ENCODE peak calls at places on chromosomes 13 and 19, in six cellular contexts. H is breast epithelium, Y is mesenchymal stem cell, O is psoas muscle, R is esophagus squamous epithelium, I is fibroblast of lung. K is an unnamed sample. For H3K4me1, the result is how much of the 10 kb centered on the place peaks cover.

GRCh38 chr19:35295792-35296462 is 4.0 kb downstream of the MAG start:
- DNase-seq in H (no peak), Y (no peak), O (no peak), R (no peak), I (no peak), K (no peak)

GRCh38 chr13:25232937-25233515 is 54.3 kb downstream of the MTMR6 start:
- DNase-seq in H (no peak), Y (peak), O (no peak), R (no peak), I (peak), K (no peak)

GRCh38 chr19:17790059-17790780 is 4.7 kb upstream of the B3GNT3 start:
- DNase-seq in H (no peak), Y (no peak), O (no peak), R (no peak), I (no peak), K (no peak)

GRCh38 chr13:66992683-66993082 is 237.5 kb downstream of the PCDH9 start:
- DNase-seq in H (no peak), Y (no peak), O (no peak), R (no peak), I (no peak), K (no peak)

GRCh38 chr19:55103190-55103589 is 14.2 kb downstream of the PPP1R12C start:
- DNase-seq in H (no peak), Y (no peak), O (peak), R (no peak), I (no peak), K (no peak)

GRCh38 chr13:32751340-32751739 is 165.1 kb downstream of the PDS5B start:
- DNase-seq in H (no peak), Y (no peak), O (no peak), R (no peak), I (no peak), K (no peak)

GRCh38 chr19:47186337-47187022 is 44.5 kb downstream of the BBC3 start:
- DNase-seq in H (no peak), Y (no peak), O (no peak), R (no peak), I (peak), K (no peak)

GRCh38 chr13:106496072-106496997 is 39.1 kb downstream of the EFNB2 start:
- DNase-seq in H (no peak), Y (no peak), O (no peak), R (no peak), I (peak), K (no peak)

GRCh38 chr19:44571830-44572661 is 41.3 kb upstream of the IGSF23 start:
- DNase-seq in H (no peak), Y (no peak), O (no peak), R (no peak), I (no peak), K (no peak)

GRCh38 chr13:94417294-94417693 is 62.2 kb downstream of the DCT start:
- DNase-seq in H (no peak), Y (no peak), O (no peak), R (no peak), I (no peak), K (no peak)

GRCh38 chr13:97223711-97224461 is 1.8 kb downstream of the MBNL2 start:
- DNase-seq in H (peak), Y (peak), O (peak), R (no peak), I (peak), K (peak)

GRCh38 chr13:110444226-110444653 is 117.3 kb downstream of the RAB20 start:
- DNase-seq in H (no peak), Y (peak), O (no peak), R (no peak), I (peak), K (no peak)

GRCh38 chr19:5345895-5346386 is 5.3 kb upstream of the PTPRS start:
- DNase-seq in H (no peak), Y (peak), O (no peak), R (no peak), I (peak), K (no peak)

GRCh38 chr19:38389101-38389925 is 816 bp downstream of the SPRED3 start:
- DNase-seq in H (no peak), Y (peak), O (no peak), R (no peak), I (peak), K (no peak)

GRCh38 chr19:4368128-4368820 is 24.9 kb downstream of the MPND start:
- DNase-seq in H (no peak), Y (no peak), O (peak), R (no peak), I (peak), K (peak)

GRCh38 chr19:36032251-36033104 is at the start of gene CLIP3:
- DNase-seq in H (no peak), Y (peak), O (peak), R (no peak), I (peak), K (no peak)

GRCh38 chr19:10800488-10800887 is 35.5 kb downstream of the TMED1 start:
- DNase-seq in H (no peak), Y (no peak), O (no peak), R (no peak), I (no peak), K (no peak)

GRCh38 chr19:36140289-36141038 is 598 bp downstream of the CAPNS1 start:
- DNase-seq in H (peak), Y (peak), O (no peak), R (no peak), I (peak), K (peak)

GRCh38 chr19:6693056-6693471 is 23.1 kb upstream of the TNFSF14 start:
- DNase-seq in H (no peak), Y (no peak), O (no peak), R (no peak), I (no peak), K (no peak)

GRCh38 chr19:3179739-3180293 is 1.2 kb downstream of the S1PR4 start:
- DNase-seq in H (no peak), Y (no peak), O (no peak), R (no peak), I (no peak), K (no peak)

GRCh38 chr19:50286443-50286842 is 42.7 kb downstream of the KCNC3 start:
- DNase-seq in H (no peak), Y (no peak), O (no peak), R (no peak), I (no peak), K (no peak)

GRCh38 chr13:73737214-73737613 is 397.0 kb downstream of the KLF12 start:
- DNase-seq in H (no peak), Y (no peak), O (no peak), R (no peak), I (no peak), K (no peak)

GRCh38 chr19:20162821-20163220 is 4.2 kb upstream of the ZNF486 start:
- DNase-seq in H (no peak), Y (no peak), O (no peak), R (no peak), I (no peak), K (no peak)

GRCh38 chr13:85362980-85363379 is 436.2 kb downstream of the SLITRK6 start:
- DNase-seq in H (no peak), Y (no peak), O (no peak), R (no peak), I (no peak), K (no peak)

GRCh38 chr19:42271045-42271419 is 2.0 kb downstream of the CIC start:
- DNase-seq in H (no peak), Y (no peak), O (no peak), R (no peak), I (no peak), K (no peak)

GRCh38 chr13:43780666-43781065 is 6.1 kb downstream of the ENOX1 start:
- DNase-seq in H (no peak), Y (no peak), O (no peak), R (no peak), I (no peak), K (no peak)

GRCh38 chr19:3178377-3178972 is at the start of gene S1PR4:
- DNase-seq in H (no peak), Y (no peak), O (peak), R (no peak), I (no peak), K (no peak)

GRCh38 chr19:16495982-16496612 is at the start of the genes C19orf44 and CALR3:
- DNase-seq in H (peak), Y (peak), O (peak), R (peak), I (peak), K (peak)

GRCh38 chr19:16496613-16496983 is 404 bp downstream of the C19orf44 start:
- DNase-seq in H (no peak), Y (no peak), O (peak), R (no peak), I (peak), K (no peak)

GRCh38 chr19:16497837-16498236 is 1.6 kb downstream of the C19orf44 start:
- DNase-seq in H (no peak), Y (no peak), O (no peak), R (no peak), I (no peak), K (no peak)

GRCh38 chr19:16497042-16497441 is 848 bp downstream of the C19orf44 start:
- DNase-seq in H (no peak), Y (peak), O (no peak), R (no peak), I (no peak), K (no peak)
- H3K4me1 ChIP-seq in H (under half), Y (under half), O (under half), R (under half), I (under half), K (under half)

DNA sequence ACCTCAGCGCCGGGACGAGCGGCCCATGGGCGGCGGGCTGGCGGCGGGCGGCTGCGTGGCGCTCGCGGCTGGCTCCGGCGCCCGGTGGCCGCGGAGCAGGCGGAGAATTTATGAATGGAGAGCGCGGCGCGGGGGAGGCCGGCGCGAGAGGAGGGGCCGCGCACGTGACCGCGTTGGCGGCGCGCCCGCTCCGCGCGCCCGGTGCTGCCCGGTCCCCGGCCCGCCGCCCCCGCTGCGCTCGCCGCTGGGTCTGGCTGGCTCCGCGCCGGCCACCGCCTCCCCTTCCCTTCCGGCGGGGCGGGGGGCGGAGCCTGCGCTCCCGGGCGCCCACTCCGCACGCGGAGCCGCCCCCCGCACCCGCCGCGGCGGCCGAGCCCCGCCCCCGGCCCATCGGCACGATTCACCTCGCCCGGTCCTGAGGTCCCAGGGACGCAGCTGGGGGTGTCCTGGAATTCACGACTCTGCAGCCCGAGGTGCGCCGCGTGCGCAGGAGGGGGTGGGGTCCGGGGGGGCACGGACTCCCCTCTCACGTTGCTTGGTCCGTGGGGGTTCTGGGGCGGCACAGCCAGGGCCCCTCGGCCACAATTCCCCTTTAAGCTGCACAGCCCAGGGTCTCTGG is at the start of gene CBARP:
- DNase-seq in H (no peak), Y (no peak), O (no peak), R (no peak), I (no peak), K (no peak)
- H3K27ac ChIP-seq in H (peak), Y (no peak), O (peak), R (peak), I (peak), K (no peak)

GRCh38 chr19:8204961-8205360 is 4.2 kb upstream of the CERS4 start:
- DNase-seq in H (peak), Y (no peak), O (no peak), R (no peak), I (no peak), K (peak)
- H3K4me1 ChIP-seq in H (under half), Y (under half), O (under half), R (under half), I (under half), K (under half)

GRCh38 chr19:14367016-14367415 is 14.2 kb upstream of the ADGRE5 start:
- DNase-seq in H (no peak), Y (no peak), O (no peak), R (no peak), I (no peak), K (no peak)

GRCh38 chr19:14368011-14368513 is 13.2 kb upstream of the ADGRE5 start:
- DNase-seq in H (no peak), Y (no peak), O (no peak), R (no peak), I (no peak), K (no peak)

GRCh38 chr19:14369399-14370168 is 11.7 kb upstream of the ADGRE5 start:
- DNase-seq in H (peak), Y (no peak), O (no peak), R (no peak), I (peak), K (no peak)

GRCh38 chr19:14363203-14364097 is 17.8 kb upstream of the ADGRE5 start:
- DNase-seq in H (peak), Y (peak), O (peak), R (no peak), I (peak), K (no peak)

DNA sequence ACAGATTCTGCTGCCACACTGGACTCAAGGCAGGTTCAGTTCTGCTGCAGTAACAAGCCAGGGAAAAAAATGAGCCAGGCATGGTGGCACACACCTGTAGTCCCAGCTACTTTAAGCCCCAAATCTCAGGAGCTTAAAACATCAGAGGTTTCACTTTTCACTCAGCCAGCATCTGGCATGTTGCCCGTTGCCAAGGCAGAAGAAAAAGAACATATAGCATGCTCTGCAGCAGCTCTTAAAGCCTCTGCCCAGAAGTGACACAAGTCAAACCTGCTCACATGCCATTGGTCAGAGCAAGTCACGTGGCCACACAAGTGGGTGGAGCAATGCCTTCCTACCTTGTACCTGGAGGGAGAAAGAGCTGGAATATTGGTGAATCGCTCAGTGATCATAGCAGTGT is 14.7 kb upstream of the ADGRE5 start:
- DNase-seq in H (peak), Y (peak), O (peak), R (peak), I (peak), K (no peak)
- H3K27ac ChIP-seq in H (no peak), Y (no peak), O (no peak), R (no peak), I (no peak), K (no peak)

GRCh38 chr13:99295488-99296252 is 11.5 kb downstream of the GPR183 start:
- DNase-seq in H (no peak), Y (no peak), O (no peak), R (no peak), I (no peak), K (no peak)

GRCh38 chr13:99297330-99297729 is 9.9 kb downstream of the GPR183 start:
- DNase-seq in H (no peak), Y (no peak), O (no peak), R (no peak), I (peak), K (no peak)

GRCh38 chr13:99293178-99293577 is 14.0 kb downstream of the GPR183 start:
- DNase-seq in H (no peak), Y (no peak), O (no peak), R (no peak), I (no peak), K (no peak)

GRCh38 chr13:99296270-99296865 is 10.8 kb downstream of the GPR183 start:
- DNase-seq in H (no peak), Y (no peak), O (no peak), R (no peak), I (peak), K (no peak)

DNA sequence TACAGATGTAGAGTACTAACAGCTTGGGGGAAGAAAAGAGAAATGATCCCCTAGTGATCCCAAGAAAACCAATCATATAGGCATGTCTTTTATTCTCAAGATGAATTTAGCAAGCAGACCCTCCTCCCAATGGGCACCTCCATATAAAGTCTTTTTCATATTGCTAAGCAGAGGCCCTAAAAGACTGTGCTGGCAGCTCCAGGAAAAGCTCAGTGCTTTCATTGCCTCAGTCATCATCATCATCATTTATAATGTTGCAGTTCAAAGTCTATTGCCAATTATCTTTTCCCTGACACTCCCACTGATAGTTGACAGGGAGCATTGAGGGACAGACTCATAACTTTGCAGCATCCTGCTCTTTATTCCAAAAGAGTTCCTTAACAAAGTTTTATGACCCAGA is 13.0 kb downstream of the GPR183 start:
- DNase-seq in H (no peak), Y (no peak), O (no peak), R (no peak), I (no peak), K (no peak)
- H3K4me1 ChIP-seq in H (under half), Y (under half), O (under half), R (under half), I (under half), K (under half)

DNA sequence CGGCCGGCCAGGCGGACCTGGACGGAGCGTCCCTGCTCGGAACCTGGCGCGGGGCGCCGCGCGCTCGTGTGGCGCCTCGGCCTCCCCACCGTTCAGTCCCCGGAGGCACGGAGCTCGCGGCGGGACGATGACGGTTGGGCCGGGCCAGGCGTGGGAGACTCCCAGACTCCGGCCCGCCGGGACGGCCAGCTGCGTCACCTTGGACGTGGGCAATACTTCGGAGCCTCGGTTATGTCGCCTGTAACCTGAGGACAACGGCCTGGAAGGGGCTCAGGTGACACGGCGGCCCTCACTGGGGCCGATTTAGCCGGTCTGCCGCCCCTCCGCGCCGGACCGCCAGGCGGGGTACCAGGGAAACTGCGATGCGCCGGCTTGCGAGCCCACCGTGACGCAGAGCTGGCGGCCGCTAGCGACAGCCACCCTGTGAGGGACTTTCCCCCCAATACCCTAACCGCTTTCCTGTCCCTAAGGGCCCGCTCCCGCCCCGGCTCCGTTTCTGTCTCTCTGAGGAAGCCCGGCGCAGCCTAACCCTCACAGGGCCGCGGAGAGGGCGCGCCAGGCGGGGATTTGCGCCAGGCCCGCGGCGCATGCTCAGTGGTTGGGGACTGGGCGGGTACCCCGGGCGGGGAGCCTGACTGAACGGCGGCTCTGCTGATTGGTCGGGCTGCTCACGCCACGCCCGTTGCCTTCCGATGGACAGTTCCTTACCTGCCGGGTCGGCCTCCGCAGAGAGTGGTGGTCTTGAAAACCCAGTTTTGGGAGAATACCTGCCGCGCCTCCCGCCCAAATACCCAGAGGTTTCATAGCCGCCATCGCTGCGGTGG is 109.5 kb upstream of the DOCK9 start:
- DNase-seq in H (peak), Y (peak), O (peak), R (peak), I (peak), K (peak)
- H3K27ac ChIP-seq in H (peak), Y (no peak), O (peak), R (peak), I (peak), K (peak)

GRCh38 chr19:16588824-16589577 is 16.8 kb upstream of the SLC35E1 start:
- DNase-seq in H (no peak), Y (no peak), O (peak), R (no peak), I (no peak), K (no peak)

GRCh38 chr19:16586477-16586871 is 14.3 kb upstream of the SLC35E1 start:
- DNase-seq in H (no peak), Y (no peak), O (no peak), R (no peak), I (no peak), K (no peak)

GRCh38 chr19:16589917-16590316 is 17.7 kb upstream of the SLC35E1 start:
- DNase-seq in H (no peak), Y (no peak), O (no peak), R (no peak), I (no peak), K (peak)

GRCh38 chr19:16587031-16588023 is 15.1 kb upstream of the SLC35E1 start:
- DNase-seq in H (no peak), Y (peak), O (no peak), R (no peak), I (peak), K (peak)

DNA sequence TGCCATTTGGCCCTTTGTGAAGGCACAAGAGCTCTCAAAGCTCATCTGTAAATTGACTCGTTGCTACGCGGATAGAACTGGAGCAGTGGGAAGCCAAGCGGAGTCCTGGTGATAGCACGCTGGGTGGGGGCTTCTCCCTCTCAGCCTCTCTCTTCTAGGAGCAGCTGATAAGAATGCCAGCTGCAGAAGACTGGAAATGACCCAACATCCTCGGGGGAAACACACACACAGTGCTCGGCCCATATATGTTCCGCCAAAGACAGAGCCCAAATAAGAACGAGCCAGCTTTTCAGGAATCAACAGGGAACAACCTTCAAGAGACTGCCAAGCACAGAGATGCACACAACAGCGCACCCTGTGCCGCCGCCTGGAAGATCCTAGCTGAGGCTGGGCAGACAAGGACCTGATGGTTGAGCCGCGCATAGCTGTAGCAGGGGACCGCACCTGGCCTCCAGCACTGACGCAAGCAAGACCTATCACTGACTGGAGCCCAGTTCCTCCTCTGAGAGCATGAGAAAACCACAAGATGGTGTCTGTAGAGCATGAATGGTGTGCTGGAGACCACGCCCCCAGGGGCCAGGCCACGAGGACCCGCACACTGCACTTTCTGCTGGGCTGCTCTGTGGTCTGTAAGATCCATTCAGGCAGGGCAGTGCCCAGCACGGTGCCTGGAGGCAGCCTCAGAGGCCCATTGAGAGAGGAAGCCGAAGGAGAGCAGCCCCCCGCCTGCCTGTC is 16.0 kb upstream of the SLC35E1 start:
- DNase-seq in H (no peak), Y (no peak), O (peak), R (no peak), I (peak), K (peak)
- H3K4me1 ChIP-seq in H (under half), Y (half or more), O (half or more), R (half or more), I (under half), K (half or more)